ENCODE peak calls at places on chromosomes 11 and 22, in four cellular contexts. E, I, Q and X are unnamed samples.

GRCh38 chr11:45730014-45730413 is 64.6 kb upstream of the CHST1 start:
- DNase-seq in I (no peak), E (no peak), Q (no peak), X (no peak)

GRCh38 chr11:46554205-46555162 is 39.3 kb downstream of the AMBRA1 start:
- DNase-seq in Q (peak; percentile 59), E (no peak), I (peak; percentile 80), X (no peak)

GRCh38 chr11:6594142-6594768 is 9.2 kb downstream of the RRP8 start:
- DNase-seq in Q (no peak), I (no peak), E (no peak), X (no peak)

GRCh38 chr11:106397787-106398355 is 320.4 kb downstream of the AASDHPPT start:
- DNase-seq in E (no peak), I (no peak), Q (no peak), X (no peak)

GRCh38 chr11:2921261-2921660 is 8.0 kb downstream of the PHLDA2 start:
- DNase-seq in I (no peak), Q (no peak), E (no peak), X (no peak)

GRCh38 chr11:94675788-94676187 is 92.4 kb upstream of the AMOTL1 start:
- DNase-seq in Q (no peak), I (no peak), E (no peak), X (no peak)

GRCh38 chr11:134576286-134576685 is 164.2 kb upstream of the B3GAT1 start:
- DNase-seq in Q (no peak), E (no peak), I (no peak), X (no peak)

GRCh38 chr11:96303067-96303466 is 39.9 kb downstream of the MAML2 start:
- DNase-seq in E (no peak), Q (no peak), I (no peak), X (no peak)

GRCh38 chr11:30210357-30210756 is 20.5 kb upstream of the FSHB start:
- DNase-seq in E (no peak), I (no peak), Q (no peak), X (no peak)

GRCh38 chr22:22666307-22667091 is 22.1 kb downstream of the GGTLC2 start:
- DNase-seq in I (no peak), Q (peak; percentile 41), E (peak; percentile 58), X (no peak)

GRCh38 chr11:59207988-59208432 is 4.7 kb downstream of the MPEG1 start:
- DNase-seq in I (no peak), E (peak; percentile 46), Q (peak; percentile 90), X (peak; percentile 46)

GRCh38 chr11:118911113-118911879 is 14.4 kb downstream of the BCL9L start:
- DNase-seq in Q (peak; percentile 19), I (no peak), E (peak; percentile 40), X (no peak)

GRCh38 chr11:70111269-70112016 is 33.3 kb downstream of the ANO1 start:
- DNase-seq in Q (peak; percentile 79), E (no peak), I (no peak), X (no peak)

GRCh38 chr11:130666781-130667251 is 218.4 kb downstream of the ADAMTS15 start:
- DNase-seq in I (no peak), Q (peak; percentile 81), E (no peak), X (no peak)

GRCh38 chr11:57248780-57249383 is 11.8 kb upstream of the APLNR start:
- DNase-seq in E (peak; percentile 72), I (peak; percentile 27), Q (peak; percentile 56), X (peak; percentile 23)

GRCh38 chr11:70079691-70080090 is 1.6 kb downstream of the ANO1 start:
- DNase-seq in E (no peak), Q (no peak), I (no peak), X (no peak)

GRCh38 chr11:129368889-129369672 is 6.6 kb upstream of the BARX2 start:
- DNase-seq in Q (no peak), I (no peak), E (no peak), X (no peak)

GRCh38 chr11:47516155-47516554 is 36.8 kb downstream of the CELF1 start:
- DNase-seq in I (no peak), E (no peak), Q (no peak), X (no peak)

GRCh38 chr11:119572481-119573424 is 149.8 kb upstream of the THY1 start:
- DNase-seq in E (no peak), I (peak; percentile 43), Q (no peak), X (no peak)

GRCh38 chr11:100328626-100329340 is 358.3 kb upstream of the ARHGAP42 start:
- DNase-seq in Q (no peak), E (no peak), I (no peak), X (no peak)

GRCh38 chr11:2517016-2517385 is 72.2 kb downstream of the KCNQ1 start:
- DNase-seq in Q (no peak), E (peak; percentile 11), I (no peak), X (no peak)

GRCh38 chr11:72589802-72590761 is 84.1 kb downstream of the PDE2A start:
- DNase-seq in I (no peak), Q (no peak), E (peak; percentile 44), X (no peak)

GRCh38 chr11:77046060-77046501 is 11.9 kb downstream of the B3GNT6 start:
- DNase-seq in Q (peak; percentile 42), E (peak; percentile 66), I (peak; percentile 37), X (peak; percentile 25)

GRCh38 chr22:36086170-36086490 is 57.5 kb upstream of the RBFOX2 start:
- DNase-seq in E (no peak), Q (peak; percentile 33), I (no peak), X (no peak)

GRCh38 chr22:31572939-31573338 is 76.6 kb downstream of the SFI1 start:
- DNase-seq in I (no peak), E (no peak), Q (no peak), X (no peak)

GRCh38 chr11:132142102-132142501 is 771.7 kb downstream of the NTM start:
- DNase-seq in E (no peak), I (no peak), Q (no peak), X (no peak)

GRCh38 chr11:561148-562003 is 606 bp downstream of the RASSF7 start:
- DNase-seq in Q (no peak), I (no peak), E (peak; percentile 84), X (peak; percentile 33)

GRCh38 chr22:40388231-40388630 is 17.8 kb downstream of the SGSM3 start:
- DNase-seq in I (no peak), Q (no peak), E (no peak), X (no peak)

GRCh38 chr11:59174664-59175033 is 2.7 kb downstream of the DTX4 start:
- DNase-seq in I (no peak), E (no peak), Q (peak; percentile 58), X (no peak)

GRCh38 chr11:118259138-118259537 is 5.0 kb downstream of the MPZL2 start:
- DNase-seq in I (no peak), Q (no peak), E (no peak), X (no peak)

GRCh38 chr22:42365942-42366660 is 66.1 kb downstream of the NFAM1 start:
- DNase-seq in Q (no peak), E (no peak), I (no peak), X (no peak)

GRCh38 chr11:19938051-19938856 is 222.0 kb downstream of the DBX1 start:
- DNase-seq in I (peak; percentile 36), E (no peak), Q (peak; percentile 15), X (no peak)

GRCh38 chr11:5234390-5234834 is at the start of gene HBD:
- DNase-seq in Q (no peak), E (no peak), I (no peak), X (no peak)

GRCh38 chr11:70383664-70384395 is 14.5 kb upstream of the CTTN start:
- DNase-seq in I (no peak), Q (no peak), E (no peak), X (no peak)

GRCh38 chr11:2129323-2129698 is 9.9 kb downstream of the IGF2 start:
- DNase-seq in E (peak; percentile 12), Q (no peak), I (no peak), X (no peak)

GRCh38 chr11:35875063-35875462 is 68.8 kb upstream of the LDLRAD3 start:
- DNase-seq in E (no peak), Q (no peak), I (no peak), X (no peak)

GRCh38 chr22:39250131-39250530 is 5.3 kb upstream of the PDGFB start:
- DNase-seq in E (no peak), Q (no peak), I (no peak), X (no peak)
- H3K27ac ChIP-seq in E (no peak overlapping the region), Q (no peak overlapping the region), I (no peak overlapping the region), X (no peak overlapping the region)

GRCh38 chr11:73854680-73855079 is 22.0 kb downstream of the COA4 start:
- DNase-seq in Q (no peak), I (no peak), E (no peak), X (no peak)

GRCh38 chr11:73851046-73851764 is 25.4 kb downstream of the COA4 start:
- DNase-seq in Q (no peak), I (no peak), E (no peak), X (no peak)

GRCh38 chr11:73856001-73856663 is 20.5 kb downstream of the COA4 start:
- DNase-seq in E (no peak), Q (no peak), I (no peak), X (no peak)

GRCh38 chr11:73852049-73852448 is 24.6 kb downstream of the COA4 start:
- DNase-seq in I (no peak), E (no peak), Q (no peak), X (no peak)
- H3K27ac ChIP-seq in I (no peak overlapping the region), E (no peak overlapping the region), Q (no peak overlapping the region), X (no peak overlapping the region)

GRCh38 chr22:24407278-24407665 is 20.1 kb upstream of the ADORA2A start:
- DNase-seq in I (no peak), Q (no peak), E (peak; percentile 84), X (peak; percentile 26)
- H3K27ac ChIP-seq in I (no peak overlapping the region), Q (no peak overlapping the region), E (no peak overlapping the region), X (no peak overlapping the region)

DNA sequence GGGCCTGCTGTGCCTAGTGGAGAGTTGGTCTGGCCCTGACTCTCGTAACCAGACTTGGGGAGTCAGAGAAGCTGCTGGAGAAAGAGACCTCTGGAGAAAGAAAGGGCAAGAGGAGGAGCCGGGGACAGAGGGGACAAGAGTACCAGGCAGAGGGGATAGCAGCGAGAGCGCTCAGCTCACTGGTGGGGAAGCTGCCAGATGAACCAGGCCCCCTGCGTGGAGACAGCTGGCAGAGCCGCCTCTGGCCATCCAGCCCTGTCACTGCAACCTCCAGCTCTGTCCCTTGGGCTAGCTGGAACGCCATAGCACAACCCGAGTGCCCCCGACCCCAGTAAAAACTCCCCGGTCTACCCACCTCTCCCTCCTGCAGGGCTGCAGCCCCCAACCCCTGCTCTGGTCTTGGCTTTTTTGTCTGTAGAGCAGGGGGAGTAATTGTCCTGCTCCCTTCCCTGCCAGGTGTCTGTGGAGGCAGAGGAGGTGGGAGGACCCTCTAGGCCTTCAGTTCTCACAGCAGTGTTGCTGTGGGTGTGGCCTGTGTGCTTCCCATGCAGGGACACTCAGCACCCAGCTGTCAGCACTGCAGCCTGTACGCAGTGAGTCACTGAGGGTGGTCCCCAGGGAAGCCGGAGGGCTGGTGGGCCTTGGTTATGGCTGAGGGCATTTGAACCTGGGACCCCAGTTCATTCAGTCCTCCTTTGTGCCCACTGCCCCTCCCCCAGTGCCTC is 4.8 kb upstream of the SUN2 start:
- DNase-seq in Q (peak; percentile 17), I (no peak), E (no peak), X (no peak)
- H3K27ac ChIP-seq in Q (no peak overlapping the region), I (no peak overlapping the region), E (no peak overlapping the region), X (no peak overlapping the region)

DNA sequence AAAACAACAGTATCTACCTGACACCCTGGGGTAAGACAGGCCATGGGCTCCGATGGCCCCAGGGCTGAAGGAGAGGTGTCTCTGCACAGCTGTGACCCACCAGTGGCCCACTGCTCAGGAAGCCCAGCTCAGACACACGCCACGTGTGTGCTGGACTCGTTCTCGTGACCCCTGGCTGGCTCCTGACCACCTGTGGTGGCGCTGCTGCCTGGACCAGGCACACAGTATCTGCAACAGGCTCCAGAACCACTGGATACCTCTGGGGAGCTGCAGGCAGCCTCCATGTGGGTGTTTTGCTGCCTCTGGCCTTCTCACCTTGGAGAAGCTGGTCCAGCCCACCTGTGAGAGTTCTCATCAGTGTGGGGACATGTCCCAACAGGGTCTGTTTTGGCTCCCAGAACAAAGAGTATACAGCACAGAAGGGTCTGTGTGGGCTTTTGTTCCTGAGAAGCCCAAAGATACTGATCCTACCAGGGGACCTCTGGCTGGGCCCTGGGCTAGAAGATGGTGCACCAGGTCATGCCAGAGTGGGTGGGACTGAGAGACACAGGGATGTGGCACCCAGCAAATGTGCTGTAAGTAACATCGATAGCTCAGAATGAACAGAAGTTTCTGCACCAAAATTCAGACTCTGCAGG is 21.7 kb upstream of the SERPIND1 start:
- DNase-seq in E (no peak), I (no peak), Q (no peak), X (no peak)
- H3K27ac ChIP-seq in E (no peak overlapping the region), I (no peak overlapping the region), Q (no peak overlapping the region), X (no peak overlapping the region)